ENCODE peak calls at places on chromosome 19, in eight cellular contexts. R, U, L, A, F, E, W and G are unnamed samples.
A peak's percentile ranks its signal among the peaks of the same experiment; 100 is the strongest.

GRCh38 chr19:50790898-50791562 is 815 bp downstream of the ACP4 start:
- DNase-seq in R (no peak), U (no peak), L (no peak), A (no peak), F (no peak), E (no peak), W (no peak), G (no peak)

GRCh38 chr19:1540353-1540925 is 16.6 kb downstream of the PLK5 start:
- DNase-seq in R (no peak), U (no peak), L (no peak), A (no peak), F (no peak), E (peak; percentile 10), W (no peak), G (no peak)

GRCh38 chr19:41871573-41872383 is 5.3 kb upstream of the CD79A start:
- DNase-seq in R (no peak), U (no peak), L (peak; percentile 19), A (peak; percentile 46), F (no peak), E (no peak), W (no peak), G (peak; percentile 81)

GRCh38 chr19:18879579-18880373 is 16.2 kb downstream of the CERS1 start:
- DNase-seq in R (no peak), U (peak; percentile 73), L (peak; percentile 88), A (no peak), F (peak; percentile 87), E (no peak), W (no peak), G (peak; percentile 50)

GRCh38 chr19:19538767-19539166 is 702 bp downstream of the CILP2 start:
- DNase-seq in R (no peak), U (no peak), L (no peak), A (no peak), F (no peak), E (no peak), W (no peak), G (no peak)

GRCh38 chr19:18418725-18419194 is 438 bp upstream of the SSBP4 start:
- DNase-seq in R (no peak), U (peak; percentile 86), L (no peak), A (peak; percentile 75), F (peak; percentile 62), E (no peak), W (peak; percentile 81), G (peak; percentile 60)

GRCh38 chr19:51372649-51373504 is at the start of gene NKG7:
- DNase-seq in R (no peak), U (no peak), L (no peak), A (peak; percentile 32), F (no peak), E (no peak), W (no peak), G (peak; percentile 68)

GRCh38 chr19:46815833-46816627 is 27.6 kb upstream of the SLC1A5 start:
- DNase-seq in R (no peak), U (no peak), L (no peak), A (no peak), F (no peak), E (no peak), W (no peak), G (no peak)

GRCh38 chr19:3987619-3988371 is 2.5 kb upstream of the EEF2 start:
- DNase-seq in R (peak; percentile 94), U (peak; percentile 96), L (peak; percentile 87), A (peak; percentile 95), F (peak; percentile 89), E (peak; percentile 83), W (peak; percentile 91), G (peak; percentile 88)

GRCh38 chr19:50718255-50719118 is 1.1 kb downstream of the SHANK1 start:
- DNase-seq in R (no peak), U (no peak), L (peak; percentile 85), A (peak; percentile 44), F (no peak), E (no peak), W (no peak), G (no peak)

GRCh38 chr19:372306-372890 is 27.8 kb upstream of the MIER2 start:
- DNase-seq in R (peak; percentile 57), U (no peak), L (peak; percentile 81), A (peak; percentile 78), F (no peak), E (no peak), W (peak; percentile 54), G (no peak)

GRCh38 chr19:46221981-46222610 is 7.4 kb upstream of the IGFL1 start:
- DNase-seq in R (peak; percentile 60), U (peak; percentile 86), L (no peak), A (peak; percentile 87), F (no peak), E (no peak), W (peak; percentile 71), G (no peak)

GRCh38 chr19:55620410-55620809 is 4.0 kb downstream of the ZNF784 start:
- DNase-seq in R (no peak), U (peak; percentile 28), L (no peak), A (no peak), F (no peak), E (no peak), W (no peak), G (no peak)

GRCh38 chr19:9586764-9587163 is 2.5 kb upstream of the ZNF121 start:
- DNase-seq in R (peak; percentile 80), U (no peak), L (peak; percentile 45), A (no peak), F (peak; percentile 86), E (peak; percentile 66), W (peak; percentile 69), G (no peak)

GRCh38 chr19:16627194-16627927 is 643 bp downstream of the MED26 start:
- DNase-seq in R (peak; percentile 28), U (no peak), L (peak; percentile 44), A (peak; percentile 64), F (peak; percentile 26), E (no peak), W (no peak), G (peak; percentile 39)

GRCh38 chr19:28727133-28727834 is 485.7 kb downstream of the UQCRFS1 start:
- DNase-seq in R (no peak), U (peak; percentile 60), L (peak; percentile 65), A (no peak), F (no peak), E (no peak), W (no peak), G (peak; percentile 68)

GRCh38 chr19:56105090-56105701 is 15.9 kb downstream of the ZNF787 start:
- DNase-seq in R (peak; percentile 80), U (peak; percentile 93), L (no peak), A (peak; percentile 88), F (peak; percentile 92), E (peak; percentile 72), W (peak; percentile 86), G (no peak)

GRCh38 chr19:3068071-3068470 is 5.8 kb upstream of the TLE5 start:
- DNase-seq in R (no peak), U (no peak), L (peak; percentile 82), A (peak; percentile 86), F (no peak), E (no peak), W (no peak), G (no peak)

GRCh38 chr19:54164369-54165068 is 5.0 kb upstream of the LENG1 start:
- DNase-seq in R (peak; percentile 89), U (peak; percentile 96), L (no peak), A (peak; percentile 73), F (peak; percentile 95), E (peak; percentile 36), W (peak; percentile 80), G (peak; percentile 77)

GRCh38 chr19:58544591-58545285 is 874 bp downstream of the TRIM28 start:
- DNase-seq in R (peak; percentile 88), U (no peak), L (peak; percentile 96), A (no peak), F (peak; percentile 58), E (no peak), W (no peak), G (no peak)

GRCh38 chr19:37361994-37362393 is 8.9 kb upstream of the ZNF527 start:
- DNase-seq in R (no peak), U (no peak), L (no peak), A (no peak), F (no peak), E (no peak), W (no peak), G (no peak)

DNA sequence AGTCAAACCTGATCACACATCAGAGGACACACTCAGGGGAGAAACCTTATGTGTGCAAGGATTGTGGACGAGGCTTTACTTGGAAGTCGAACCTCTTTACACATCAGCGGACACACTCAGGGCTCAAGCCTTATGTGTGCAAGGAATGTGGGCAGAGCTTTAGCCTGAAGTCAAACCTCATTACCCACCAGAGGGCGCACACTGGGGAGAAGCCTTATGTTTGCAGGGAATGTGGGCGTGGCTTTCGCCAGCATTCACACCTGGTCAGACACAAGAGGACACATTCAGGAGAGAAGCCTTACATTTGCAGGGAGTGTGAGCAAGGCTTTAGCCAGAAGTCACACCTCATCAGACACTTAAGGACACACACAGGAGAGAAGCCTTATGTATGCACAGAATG is 8.2 kb upstream of the ZNF527 start:
- DNase-seq in R (no peak), U (no peak), L (peak; percentile 14), A (no peak), F (no peak), E (no peak), W (no peak), G (no peak)
- TF ChIP-seq CTCF in R (no peak), U (no peak), L (no peak), A (no peak), F (no peak), E (no peak), W (no peak), G (no peak)

GRCh38 chr19:49638360-49638759 is 1.6 kb downstream of the RRAS start:
- DNase-seq in R (no peak), U (no peak), L (no peak), A (no peak), F (peak; percentile 42), E (no peak), W (no peak), G (no peak)
- H3K4me3 ChIP-seq in R (no peak overlapping the region), U (peak overlapping the region; percentile 95), L (peak overlapping the region; percentile 17), A (peak overlapping the region; percentile 80), F (peak overlapping the region; percentile 10), E (peak overlapping the region; percentile 98), W (peak overlapping the region; percentile 87), G (no peak overlapping the region)

GRCh38 chr19:44757735-44758505 is 9.4 kb downstream of the BCL3 start:
- DNase-seq in R (peak; percentile 67), U (peak; percentile 88), L (peak; percentile 87), A (peak; percentile 87), F (no peak), E (peak; percentile 62), W (peak; percentile 83), G (no peak)
- H3K36me3 ChIP-seq in R (no peaks in the 10 kb centered on the region), U (peaks cover 70% of the 10 kb centered on the region), L (peaks cover 19% of the 10 kb centered on the region), A (no peaks in the 10 kb centered on the region), F (peaks cover 9% of the 10 kb centered on the region), E (peaks cover 32% of the 10 kb centered on the region), W (peaks cover 12% of the 10 kb centered on the region), G (peaks cover 18% of the 10 kb centered on the region)

DNA sequence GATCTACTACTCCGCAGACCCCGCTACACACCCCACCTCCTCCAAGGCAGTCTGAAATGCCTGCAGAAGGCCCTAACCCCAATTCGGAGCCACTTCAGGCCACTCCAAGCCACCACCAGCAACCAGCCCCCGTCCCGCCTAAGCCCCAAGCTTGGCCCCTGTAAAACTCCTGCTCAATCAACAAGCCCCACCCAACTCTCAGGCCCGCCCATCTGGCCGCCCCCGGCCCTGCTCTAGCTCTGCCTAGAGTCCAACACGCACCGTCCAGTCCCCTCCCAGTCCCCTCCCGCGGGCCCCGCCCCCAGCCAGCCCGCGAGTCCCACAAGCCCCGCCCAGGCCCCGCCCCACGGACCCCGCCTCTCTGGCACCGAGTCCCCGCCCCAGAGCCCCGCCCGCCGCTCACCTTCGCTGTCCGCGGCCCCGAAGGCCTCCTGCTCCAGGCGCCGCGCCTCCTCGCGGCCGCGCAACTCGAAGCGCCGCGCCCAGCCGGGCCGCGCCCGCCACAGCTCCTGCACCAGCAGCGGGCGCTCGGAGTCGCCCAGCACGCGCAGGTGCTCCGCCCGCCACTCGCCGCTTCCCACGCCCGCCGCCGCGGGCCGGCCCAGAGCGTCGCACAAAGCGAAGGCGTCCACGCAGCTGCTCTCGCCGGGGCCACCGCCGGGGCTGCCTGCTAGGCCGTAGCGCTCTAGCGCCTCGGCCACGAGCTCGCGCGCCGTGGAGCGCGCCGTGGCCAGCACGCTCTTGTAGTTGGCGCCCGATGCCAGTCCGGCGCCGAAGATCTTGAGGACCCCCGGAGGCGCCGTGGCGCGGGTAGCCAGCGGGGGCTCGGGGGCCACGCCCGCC is 1.6 kb downstream of the RASIP1 start:
- DNase-seq in R (peak; percentile 98), U (peak; percentile 96), L (peak; percentile 100), A (peak; percentile 96), F (peak; percentile 99), E (peak; percentile 78), W (peak; percentile 91), G (peak; percentile 88)
- TF ChIP-seq CTCF in R (peak; percentile 31), U (peak; percentile 8), L (no peak), A (peak; percentile 47), F (no peak), E (peak; percentile 68), W (peak; percentile 62), G (peak; percentile 3)